ENCODE peak calls at places on chromosomes 12 and 14, in four cellular contexts. Q, Y, M and O are unnamed samples.

GRCh38 chr12:6761849-6762248 is 4.3 kb upstream of the PTMS start:
- DNase-seq in M (no peak), Q (no peak), Y (no peak), O (no peak)

GRCh38 chr14:70641548-70642312 is at the start of gene TTC9:
- DNase-seq in Q (peak), Y (no peak), M (no peak), O (peak)

GRCh38 chr12:95462081-95462480 is 11.9 kb upstream of the METAP2 start:
- DNase-seq in Q (no peak), Y (no peak), M (no peak), O (no peak)

GRCh38 chr12:77746108-77746507 is 84.6 kb upstream of the NAV3 start:
- DNase-seq in Q (no peak), Y (peak), M (no peak), O (no peak)

GRCh38 chr12:132489078-132489601 is 811 bp upstream of the FBRSL1 start:
- DNase-seq in M (peak), Y (no peak), Q (peak), O (no peak)

GRCh38 chr12:103632554-103633216 is 45.6 kb downstream of the STAB2 start:
- DNase-seq in M (peak), Y (peak), Q (peak), O (peak)

GRCh38 chr14:95200404-95200803 is 43.1 kb upstream of the DICER1 start:
- DNase-seq in M (no peak), Y (no peak), Q (no peak), O (no peak)

GRCh38 chr12:114902665-114903393 is 218.9 kb upstream of the TBX3 start:
- DNase-seq in Y (no peak), M (no peak), Q (no peak), O (no peak)

GRCh38 chr12:34405286-34406227 is 383.3 kb downstream of the ALG10 start:
- DNase-seq in Y (no peak), M (no peak), Q (peak), O (no peak)

GRCh38 chr12:98294426-98294825 is 221.0 kb upstream of the TMPO start:
- DNase-seq in Y (no peak), M (no peak), Q (no peak), O (no peak)

GRCh38 chr12:65306603-65307501 is 28.4 kb downstream of the MSRB3 start:
- DNase-seq in Q (no peak), M (no peak), Y (no peak), O (no peak)

GRCh38 chr14:104135121-104135903 is 3.1 kb upstream of the KIF26A start:
- DNase-seq in Y (no peak), M (no peak), Q (no peak), O (no peak)

GRCh38 chr14:60736494-60736893 is 1.9 kb downstream of the MNAT1 start:
- DNase-seq in M (no peak), Y (no peak), Q (no peak), O (no peak)

GRCh38 chr12:67338426-67338825 is 69.3 kb downstream of the CAND1 start:
- DNase-seq in Y (no peak), Q (no peak), M (no peak), O (no peak)

GRCh38 chr12:19304149-19304780 is 135.0 kb upstream of the AEBP2 start:
- DNase-seq in M (no peak), Q (no peak), Y (no peak), O (no peak)

GRCh38 chr12:4164591-4165558 is 108.7 kb upstream of the CCND2 start:
- DNase-seq in M (no peak), Y (no peak), Q (no peak), O (peak)

GRCh38 chr12:95300286-95300685 is 82.7 kb downstream of the VEZT start:
- DNase-seq in Y (no peak), M (no peak), Q (no peak), O (no peak)

GRCh38 chr14:67421356-67422224 is 9.6 kb upstream of the PLEK2 start:
- DNase-seq in Y (no peak), Q (no peak), M (no peak), O (no peak)

GRCh38 chr14:26905219-26905618 is 307.4 kb upstream of the NOVA1 start:
- DNase-seq in Y (no peak), Q (no peak), M (no peak), O (no peak)

GRCh38 chr12:53064613-53065415 is 14.4 kb downstream of the SPRYD3 start:
- DNase-seq in Q (no peak), M (no peak), Y (no peak), O (no peak)

GRCh38 chr14:52314521-52315354 is 626 bp downstream of the PTGER2 start:
- DNase-seq in Y (no peak), M (no peak), Q (no peak), O (peak)

GRCh38 chr12:95805864-95806669 is 15.5 kb upstream of the NTN4 start:
- DNase-seq in M (no peak), Q (no peak), Y (no peak), O (no peak)

GRCh38 chr12:114692558-114693531 is 8.9 kb upstream of the TBX3 start:
- DNase-seq in M (no peak), Q (no peak), Y (no peak), O (no peak)

GRCh38 chr12:46260913-46261476 is 7.8 kb downstream of the SLC38A1 start:
- DNase-seq in Q (no peak), M (no peak), Y (no peak), O (no peak)

GRCh38 chr12:57143454-57143853 is 4.0 kb downstream of the LRP1-AS start:
- DNase-seq in Q (no peak), Y (no peak), M (no peak), O (no peak)

GRCh38 chr12:28591831-28592230 is 401.6 kb downstream of the CCDC91 start:
- DNase-seq in M (no peak), Y (no peak), Q (no peak), O (no peak)

GRCh38 chr12:118541945-118542344 is 165.6 kb downstream of the SUDS3 start:
- DNase-seq in M (no peak), Y (no peak), Q (peak), O (no peak)

GRCh38 chr12:104859144-104859543 is 98.9 kb downstream of the SLC41A2 start:
- DNase-seq in Y (no peak), Q (no peak), M (no peak), O (no peak)

GRCh38 chr12:9731797-9732196 is 1.1 kb downstream of the CLECL1 start:
- DNase-seq in Y (no peak), Q (no peak), M (no peak), O (no peak)

GRCh38 chr14:21990116-21990515 is 316.5 kb upstream of the OR4E1 start:
- DNase-seq in M (no peak), Q (no peak), Y (no peak), O (no peak)

GRCh38 chr12:7190268-7191055 is 976 bp downstream of the PEX5 start:
- DNase-seq in M (no peak), Y (no peak), Q (no peak), O (peak)

GRCh38 chr14:83485591-83485990 is 1951.9 kb upstream of the SEL1L start:
- DNase-seq in Y (no peak), Q (no peak), M (no peak), O (no peak)

GRCh38 chr12:46470039-46470627 is 97.6 kb upstream of the SLC38A2 start:
- DNase-seq in Y (no peak), M (peak), Q (no peak), O (no peak)

GRCh38 chr12:4984971-4985370 is 58.7 kb upstream of the KCNA5 start:
- DNase-seq in Q (no peak), Y (no peak), M (no peak), O (no peak)

DNA sequence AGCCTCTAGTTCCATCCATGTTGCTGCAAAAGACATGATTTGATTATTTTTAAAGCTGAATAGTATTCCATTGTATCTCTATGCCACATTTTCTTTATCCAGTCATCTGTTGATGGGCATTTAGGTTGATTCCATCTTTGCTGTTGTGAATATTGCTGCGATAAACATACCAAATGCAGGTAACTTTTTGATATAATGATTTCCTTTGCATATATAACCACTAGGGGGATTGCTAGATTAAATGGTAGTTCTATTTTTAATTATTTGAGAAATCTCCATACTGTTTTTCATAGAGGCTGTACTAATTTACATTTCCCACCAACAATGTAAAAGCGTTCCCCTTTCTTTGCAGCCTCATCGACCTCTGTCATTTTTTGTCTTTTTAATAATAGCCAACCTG is 342.5 kb downstream of the MDGA2 start:
- DNase-seq in M (no peak), Q (no peak), Y (no peak), O (no peak)
- TF ChIP-seq SPI1 in M (no peak), Q (no peak), Y (no peak), O (no peak)

DNA sequence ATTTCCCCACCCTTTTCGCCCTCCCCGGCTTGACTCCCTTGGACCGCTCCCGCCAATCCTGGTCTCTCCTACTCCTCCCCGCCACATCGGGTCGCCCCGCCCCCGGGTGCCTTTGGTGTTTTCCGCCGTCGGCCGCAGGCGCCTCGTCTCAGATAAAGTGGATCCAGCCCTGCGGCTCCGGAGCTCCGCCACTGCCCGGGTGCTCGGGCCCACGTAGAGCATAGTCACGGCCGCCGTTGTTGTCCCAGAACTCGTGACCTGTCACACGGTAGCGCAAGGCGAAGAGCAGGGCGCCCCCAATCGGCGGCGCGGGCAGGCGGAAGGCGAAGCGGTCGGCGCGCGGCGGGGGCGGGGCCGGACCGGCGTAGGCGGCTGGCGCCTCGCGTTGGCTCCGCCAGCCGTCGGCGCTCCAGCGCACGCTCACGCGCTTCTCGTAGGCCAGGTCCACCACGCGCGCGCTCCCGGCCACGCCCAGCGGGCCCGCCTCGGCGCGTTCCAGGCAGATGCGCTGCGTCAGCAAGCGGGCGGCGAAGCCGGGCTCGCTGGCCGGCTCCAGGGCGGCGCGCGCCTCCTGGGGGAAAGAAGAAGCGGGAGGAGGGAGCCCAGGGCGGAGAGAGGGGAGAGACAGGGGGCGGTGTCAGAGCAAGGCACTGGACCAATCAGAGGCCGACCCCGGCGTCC is 1.2 kb downstream of the PPP1R3E start:
- DNase-seq in Q (peak), Y (peak), M (peak), O (peak)
- TF ChIP-seq POLR2AphosphoS5 in Q (peak), Y (no peak), M (no peak), O (no peak)

DNA sequence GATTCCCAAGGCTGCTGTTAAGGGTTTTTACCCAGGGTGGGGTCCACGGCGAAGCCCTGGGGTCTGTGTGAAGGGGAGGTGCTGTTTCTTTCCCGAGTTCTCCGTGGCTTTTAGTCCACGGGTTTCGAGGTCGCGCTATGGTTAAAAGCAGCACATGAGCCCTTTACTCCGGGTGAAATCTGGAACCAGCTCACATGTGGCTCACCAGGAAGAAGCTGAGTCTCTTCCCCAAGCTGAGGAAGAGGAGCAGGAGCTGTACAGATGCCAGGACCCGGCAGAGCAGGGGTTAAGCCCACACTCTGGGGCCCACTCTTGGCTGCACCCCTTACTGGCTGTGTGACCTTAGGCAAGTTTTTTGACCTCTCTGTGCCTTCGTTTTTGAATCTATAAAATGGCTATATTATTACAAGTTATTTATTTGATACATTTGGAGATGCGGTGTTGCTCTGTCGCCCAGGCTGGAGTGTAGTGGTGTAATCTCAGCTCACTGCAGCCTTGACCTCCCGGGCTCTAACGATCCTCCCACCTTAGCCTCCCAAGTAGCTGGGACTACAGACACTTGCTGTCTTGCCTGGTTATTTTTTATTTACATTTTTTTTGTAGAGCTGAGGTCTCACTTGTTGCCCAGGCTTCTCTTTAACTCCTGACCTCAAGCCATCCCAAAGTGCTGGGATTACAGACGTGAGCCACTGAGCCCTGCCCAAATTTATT is 266.3 kb downstream of the AACS start:
- DNase-seq in M (no peak), Y (no peak), Q (no peak), O (no peak)
- TF ChIP-seq SPI1 in M (no peak), Y (no peak), Q (no peak), O (no peak)

GRCh38 chr12:68827895-68828294 is 19.9 kb downstream of the MDM2 start:
- DNase-seq in M (no peak), Q (no peak), Y (no peak), O (no peak)

GRCh38 chr12:68823711-68824110 is 15.7 kb downstream of the MDM2 start:
- DNase-seq in M (no peak), Y (no peak), Q (no peak), O (no peak)

GRCh38 chr12:68824131-68824530 is 16.2 kb downstream of the MDM2 start:
- DNase-seq in Q (peak), M (no peak), Y (no peak), O (no peak)

GRCh38 chr12:68824597-68825250 is 16.7 kb downstream of the MDM2 start:
- DNase-seq in M (no peak), Y (no peak), Q (no peak), O (no peak)

GRCh38 chr12:68825569-68826217 is 17.7 kb downstream of the MDM2 start:
- DNase-seq in Q (no peak), M (no peak), Y (no peak), O (no peak)
- TF ChIP-seq POLR2AphosphoS5 in Q (no peak), M (no peak), Y (peak), O (peak)